ENCODE peak calls at places on chromosomes 1 and 21, in nine cellular contexts. B is cardiac muscle cell, E is MM.1S, Y is ovary, P is Calu3, R is activated B cell treated with CpG ODN at 0.5 μM for 24 hours, J is nephron progenitor cell, W is foreskin fibroblast, A is body of pancreas. Q is an unnamed sample.

GRCh38 chr21:43916691-43917514 is 51.9 kb downstream of the AGPAT3 start:
- DNase-seq in W (peak), A (no peak), Y (peak), B (peak), R (peak), P (no peak), E (peak), J (no peak), Q (no peak)

GRCh38 chr21:36769051-36769867 is 70.3 kb downstream of the SIM2 start:
- DNase-seq in Y (no peak), A (no peak), J (no peak), B (peak), R (no peak), W (no peak), P (no peak), E (no peak), Q (no peak)

GRCh38 chr1:21605964-21606705 is 63.0 kb downstream of the RAP1GAP start:
- DNase-seq in W (no peak), Y (no peak), E (no peak), P (no peak), J (no peak), A (no peak), R (no peak), B (no peak), Q (no peak)

GRCh38 chr1:109786531-109787021 is 22.9 kb upstream of the EPS8L3 start:
- DNase-seq in B (peak), R (no peak), P (peak), E (no peak), W (no peak), Y (peak), A (no peak), J (no peak), Q (no peak)

GRCh38 chr1:31249854-31250253 is 10.2 kb upstream of the NKAIN1 start:
- DNase-seq in R (no peak), A (no peak), E (no peak), J (no peak), Y (no peak), P (no peak), W (no peak), B (no peak), Q (no peak)

GRCh38 chr1:115545791-115546733 is 95.7 kb upstream of the VANGL1 start:
- DNase-seq in E (no peak), W (peak), R (no peak), A (peak), P (peak), J (peak), B (peak), Y (peak), Q (peak)

GRCh38 chr1:107870691-107871090 is 94.3 kb downstream of the VAV3 start:
- DNase-seq in P (no peak), A (no peak), W (peak), E (no peak), Y (no peak), R (no peak), B (peak), J (no peak), Q (no peak)

GRCh38 chr1:152998476-152998875 is 3.1 kb upstream of the SPRR3 start:
- DNase-seq in B (no peak), W (no peak), J (no peak), Y (no peak), E (no peak), A (no peak), P (no peak), R (no peak), Q (no peak)

GRCh38 chr1:154199563-154199879 is 6.6 kb downstream of the CFAP141 start:
- DNase-seq in Y (no peak), E (no peak), P (no peak), A (no peak), B (no peak), J (no peak), W (peak), R (no peak), Q (no peak)

GRCh38 chr1:21229246-21230000 is 52.7 kb upstream of the EIF4G3 start:
- DNase-seq in Y (no peak), R (no peak), W (peak), P (no peak), E (no peak), J (no peak), A (no peak), B (peak), Q (no peak)

GRCh38 chr1:147892216-147892615 is 10.4 kb upstream of the GJA8 start:
- DNase-seq in P (no peak), Y (no peak), E (no peak), J (peak), A (no peak), W (peak), R (no peak), B (peak), Q (no peak)
- TF ChIP-seq CTCF in P (no peak), Y (no peak), E (no peak), J (no peak), A (no peak), W (no peak), R (no peak), B (no peak), Q (no peak)

GRCh38 chr1:33696962-33697361 is 166.9 kb upstream of the HMGB4 start:
- DNase-seq in B (no peak), W (no peak), Y (no peak), A (no peak), P (no peak), E (no peak), J (no peak), R (no peak), Q (no peak)
- TF ChIP-seq CTCF in B (no peak), W (no peak), Y (no peak), A (no peak), P (no peak), E (no peak), J (no peak), R (no peak), Q (no peak)

DNA sequence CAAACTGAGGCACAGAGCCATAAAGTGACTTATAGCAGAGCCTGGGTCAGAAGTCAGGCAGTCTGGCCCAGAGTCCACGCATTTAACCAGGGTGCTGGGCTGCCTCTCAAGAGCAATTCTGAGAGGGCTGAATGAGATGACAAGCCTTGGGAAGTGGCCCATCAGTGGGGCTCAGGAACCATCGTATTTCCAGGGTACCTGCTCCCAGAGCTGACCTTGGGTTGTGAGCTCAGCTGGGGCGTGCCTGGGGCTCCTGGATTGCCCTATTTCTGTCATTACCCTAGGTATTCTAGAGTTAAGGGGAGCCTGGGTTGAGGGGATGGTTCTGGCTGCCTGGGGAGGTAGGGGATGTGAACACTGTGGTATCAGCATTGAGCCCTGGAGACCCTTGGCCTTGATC is 49.4 kb downstream of the LGR6 start:
- DNase-seq in A (no peak), E (no peak), Y (no peak), B (no peak), P (no peak), J (no peak), R (no peak), W (no peak), Q (no peak)
- TF ChIP-seq CTCF in A (no peak), E (no peak), Y (no peak), B (no peak), P (no peak), J (no peak), R (no peak), W (no peak), Q (no peak)

GRCh38 chr1:50326026-50326425 is 97.2 kb downstream of the DMRTA2 start:
- DNase-seq in B (no peak), R (no peak), E (no peak), A (no peak), Y (no peak), J (no peak), W (no peak), P (no peak), Q (no peak)
- TF ChIP-seq CTCF in B (no peak), R (no peak), E (no peak), A (no peak), Y (no peak), J (no peak), W (no peak), P (no peak), Q (no peak)